ENCODE peak calls at places on chromosome 11, in nine cellular contexts. B, Z, P, T, N, Q, S, E and H are unnamed samples.

GRCh38 chr11:71937826-71938225 is 9.0 kb downstream of the RNF121 start:
- DNase-seq in B (no peak), Z (no peak), P (no peak), T (no peak), N (no peak), Q (no peak), S (no peak), E (no peak), H (no peak)

GRCh38 chr11:17609536-17610401 is 62.7 kb downstream of the OTOG start:
- DNase-seq in B (no peak), Z (no peak), P (no peak), T (no peak), N (no peak), Q (no peak), S (no peak), E (no peak), H (peak; percentile 50)

GRCh38 chr11:130415719-130416536 is 12.5 kb downstream of the ADAMTS8 start:
- DNase-seq in B (no peak), Z (no peak), P (no peak), T (no peak), N (no peak), Q (no peak), S (no peak), E (no peak), H (no peak)

GRCh38 chr11:84524422-84525051 is 1102.6 kb downstream of the DLG2 start:
- DNase-seq in B (peak; percentile 41), Z (peak; percentile 15), P (no peak), T (peak; percentile 46), N (no peak), Q (peak; percentile 18), S (no peak), E (no peak), H (no peak)

GRCh38 chr11:88689548-88690240 is 352.2 kb upstream of the CTSC start:
- DNase-seq in B (no peak), Z (no peak), P (no peak), T (no peak), N (no peak), Q (no peak), S (no peak), E (no peak), H (no peak)

GRCh38 chr11:17828311-17828751 is 93.8 kb downstream of the KCNC1 start:
- DNase-seq in B (peak; percentile 18), Z (no peak), P (no peak), T (no peak), N (no peak), Q (peak; percentile 32), S (no peak), E (no peak), H (no peak)

GRCh38 chr11:61108847-61109585 is 6.7 kb downstream of the CD5 start:
- DNase-seq in B (no peak), Z (no peak), P (no peak), T (no peak), N (no peak), Q (no peak), S (no peak), E (no peak), H (no peak)

GRCh38 chr11:58067685-58068084 is 36.9 kb downstream of the OR6Q1 start:
- DNase-seq in B (no peak), Z (no peak), P (no peak), T (no peak), N (no peak), Q (no peak), S (no peak), E (no peak), H (no peak)

GRCh38 chr11:66160709-66161108 is 90.6 kb downstream of the PACS1 start:
- DNase-seq in B (no peak), Z (no peak), P (no peak), T (no peak), N (no peak), Q (no peak), S (no peak), E (no peak), H (no peak)